ENCODE peak calls at places on chromosomes 7 and 10, in nine cellular contexts. Q is astrocyte of the spinal cord; G is CD8-positive, alpha-beta memory T cell; O is SK-N-SH; A is MM.1S; R is astrocyte; I is Panc1; M is breast epithelium; K is colonic mucosa. H is an unnamed sample.

GRCh38 chr10:86206216-86206615 is 160.4 kb downstream of the GRID1 start:
- DNase-seq in Q (no peak), G (no peak), O (no peak), A (no peak), R (no peak), I (no peak), M (no peak), K (no peak), H (no peak)

GRCh38 chr7:98137826-98138151 is 31.1 kb downstream of the LMTK2 start:
- DNase-seq in Q (no peak), G (no peak), O (no peak), A (no peak), R (no peak), I (no peak), M (no peak), K (no peak), H (no peak)

GRCh38 chr10:50623299-50624153 is at the start of gene SGMS1:
- DNase-seq in Q (peak), G (peak), O (peak), A (peak), R (peak), I (no peak), M (peak), K (peak), H (peak)

GRCh38 chr10:87976101-87976743 is 112.8 kb downstream of the PTEN start:
- DNase-seq in Q (no peak), G (no peak), O (no peak), A (no peak), R (peak), I (no peak), M (no peak), K (no peak), H (no peak)

GRCh38 chr7:78019457-78020130 is 221.0 kb downstream of the PHTF2 start:
- DNase-seq in Q (peak), G (peak), O (peak), A (no peak), R (peak), I (no peak), M (peak), K (peak), H (peak)

GRCh38 chr10:70228503-70228902 is 4.7 kb downstream of the PPA1 start:
- DNase-seq in Q (no peak), G (no peak), O (no peak), A (no peak), R (no peak), I (no peak), M (no peak), K (no peak), H (no peak)

GRCh38 chr7:44050121-44050914 is 5.8 kb downstream of the DBNL start:
- DNase-seq in Q (no peak), G (no peak), O (no peak), A (no peak), R (no peak), I (no peak), M (no peak), K (no peak), H (no peak)

GRCh38 chr7:30965883-30966282 is 2.1 kb downstream of the GHRHR start:
- DNase-seq in Q (no peak), G (no peak), O (no peak), A (no peak), R (no peak), I (no peak), M (no peak), K (no peak), H (no peak)

GRCh38 chr10:47364366-47364765 is 16.2 kb downstream of the RBP3 start:
- DNase-seq in Q (no peak), G (no peak), O (no peak), A (peak), R (no peak), I (no peak), M (no peak), K (no peak), H (no peak)

GRCh38 chr7:44162179-44162578 is 21.0 kb upstream of the MYL7 start:
- DNase-seq in Q (no peak), G (no peak), O (no peak), A (no peak), R (no peak), I (no peak), M (no peak), K (no peak), H (peak)

GRCh38 chr7:93231264-93231663 is 902 bp upstream of the VPS50 start:
- DNase-seq in Q (no peak), G (no peak), O (no peak), A (peak), R (no peak), I (no peak), M (no peak), K (no peak), H (no peak)

GRCh38 chr10:62961951-62962523 is 145.9 kb upstream of the EGR2 start:
- DNase-seq in Q (peak), G (no peak), O (no peak), A (no peak), R (peak), I (no peak), M (no peak), K (no peak), H (no peak)

GRCh38 chr10:117242463-117242832 is 1.5 kb downstream of the SLC18A2 start:
- DNase-seq in Q (no peak), G (no peak), O (no peak), A (no peak), R (no peak), I (no peak), M (no peak), K (no peak), H (no peak)

GRCh38 chr10:117241541-117242462 is 888 bp downstream of the SLC18A2 start:
- DNase-seq in Q (no peak), G (no peak), O (peak), A (no peak), R (no peak), I (no peak), M (no peak), K (no peak), H (no peak)

GRCh38 chr10:117239031-117239430 is 1.9 kb upstream of the SLC18A2 start:
- DNase-seq in Q (no peak), G (no peak), O (no peak), A (no peak), R (no peak), I (no peak), M (no peak), K (no peak), H (no peak)

GRCh38 chr10:117240105-117240729 is 697 bp upstream of the SLC18A2 start:
- DNase-seq in Q (no peak), G (no peak), O (peak), A (no peak), R (no peak), I (no peak), M (no peak), K (no peak), H (no peak)

DNA sequence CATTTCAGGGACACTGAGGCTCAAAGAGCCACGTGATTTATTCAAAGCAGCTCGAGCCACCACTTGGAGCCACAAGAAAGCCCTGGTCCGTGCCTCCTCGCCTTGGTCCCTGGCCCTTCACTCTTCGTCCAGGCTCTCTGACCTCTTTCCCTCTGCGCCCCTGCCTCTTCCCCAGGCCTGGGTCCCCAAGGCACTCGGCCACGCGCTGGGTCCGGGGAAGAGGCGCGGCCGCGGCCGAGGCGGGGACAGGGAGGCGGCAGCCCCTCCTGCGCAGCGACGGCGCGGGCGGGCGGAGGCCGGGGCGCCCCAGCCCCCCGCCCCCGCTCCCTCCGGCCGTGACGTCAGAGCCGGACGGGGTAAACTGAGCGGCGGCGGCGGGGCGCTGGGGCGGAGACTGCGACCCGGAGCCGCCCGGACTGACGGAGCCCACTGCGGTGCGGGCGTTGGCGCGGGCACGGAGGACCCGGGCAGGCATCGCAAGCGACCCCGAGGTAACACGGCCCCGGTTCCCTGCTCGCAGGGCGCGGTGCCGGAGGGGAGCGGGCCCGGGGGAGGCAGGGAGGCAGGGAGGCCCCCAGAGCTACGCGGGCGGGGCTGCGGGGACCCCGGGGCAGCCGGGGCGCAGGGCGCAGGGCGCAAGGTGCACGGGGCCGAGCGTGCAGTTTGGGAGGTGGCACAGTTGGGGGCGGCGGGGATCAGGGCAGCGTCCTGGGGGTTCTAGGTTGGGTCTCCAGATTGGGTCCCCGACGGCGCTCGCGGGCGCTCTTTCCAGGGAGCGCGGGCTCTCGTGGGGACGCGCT is at the start of gene SLC18A2:
- DNase-seq in Q (no peak), G (no peak), O (peak), A (no peak), R (no peak), I (no peak), M (no peak), K (no peak), H (no peak)
- H3K4me3 ChIP-seq in Q (no peak), G (no peak), O (no peak), A (no peak), R (no peak), I (peak), M (peak), K (no peak), H (peak)

GRCh38 chr10:91887900-91888225 is 21.4 kb downstream of the FGFBP3 start:
- DNase-seq in Q (no peak), G (no peak), O (no peak), A (no peak), R (no peak), I (no peak), M (no peak), K (no peak), H (no peak)
- H3K4me3 ChIP-seq in Q (peak), G (peak), O (peak), A (peak), R (peak), I (peak), M (peak), K (peak), H (peak)

DNA sequence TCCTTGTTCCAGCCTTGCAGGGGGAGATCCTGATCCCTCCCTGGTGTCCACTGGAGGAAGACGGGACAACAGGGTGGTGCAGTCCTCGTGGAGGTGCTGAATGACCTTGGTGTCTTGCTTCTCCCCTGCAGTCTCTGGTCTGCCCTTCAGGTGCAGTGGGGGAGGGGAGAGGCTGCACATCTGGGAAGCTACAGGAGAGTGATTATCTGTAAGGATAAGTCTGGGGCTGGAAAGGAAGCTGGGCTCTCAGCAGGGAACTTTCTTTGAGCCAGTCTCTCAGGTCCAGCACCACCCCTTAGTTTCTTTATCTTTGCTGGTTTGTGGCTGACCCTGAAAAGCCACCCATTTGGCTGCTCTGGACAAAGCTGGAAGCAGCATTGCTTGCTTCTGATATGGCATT is 275.6 kb downstream of the CCSER2 start:
- DNase-seq in Q (no peak), G (no peak), O (no peak), A (no peak), R (no peak), I (no peak), M (no peak), K (no peak), H (no peak)
- H3K4me3 ChIP-seq in Q (no peak), G (no peak), O (no peak), A (no peak), R (no peak), I (no peak), M (no peak), K (no peak), H (no peak)

DNA sequence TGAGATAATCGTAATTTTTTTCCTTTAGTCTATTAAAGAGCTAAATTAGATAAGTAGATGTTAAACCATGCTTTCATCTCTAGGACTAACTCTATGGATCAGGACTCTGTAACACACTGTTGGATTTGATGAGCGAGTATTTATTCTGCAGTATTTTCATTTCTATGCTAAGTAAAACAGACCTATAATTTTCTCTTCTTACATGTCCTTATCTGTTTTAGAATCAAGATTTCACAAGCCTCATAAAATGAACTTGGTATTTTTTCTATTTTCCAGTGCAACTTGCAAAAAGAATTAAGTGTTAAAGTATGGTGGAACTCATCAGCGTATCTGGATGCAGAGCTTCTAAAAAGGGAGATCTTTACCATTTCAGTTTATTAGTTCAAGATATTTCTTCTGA is 2.4 kb downstream of the CACUL1 start:
- DNase-seq in Q (no peak), G (no peak), O (no peak), A (no peak), R (no peak), I (no peak), M (no peak), K (no peak), H (no peak)
- H3K4me3 ChIP-seq in Q (no peak), G (no peak), O (peak), A (no peak), R (peak), I (peak), M (no peak), K (no peak), H (no peak)

GRCh38 chr10:97211229-97211628 is 25.5 kb upstream of the SLIT1 start:
- DNase-seq in Q (no peak), G (no peak), O (no peak), A (no peak), R (no peak), I (no peak), M (no peak), K (no peak), H (no peak)

GRCh38 chr10:97207131-97207530 is 21.4 kb upstream of the SLIT1 start:
- DNase-seq in Q (no peak), G (no peak), O (no peak), A (no peak), R (no peak), I (no peak), M (no peak), K (no peak), H (no peak)

GRCh38 chr10:97213431-97213830 is 27.7 kb upstream of the SLIT1 start:
- DNase-seq in Q (no peak), G (no peak), O (no peak), A (no peak), R (no peak), I (no peak), M (no peak), K (no peak), H (no peak)

GRCh38 chr10:97207756-97208346 is 22.1 kb upstream of the SLIT1 start:
- DNase-seq in Q (peak), G (no peak), O (no peak), A (no peak), R (no peak), I (no peak), M (no peak), K (no peak), H (no peak)

DNA sequence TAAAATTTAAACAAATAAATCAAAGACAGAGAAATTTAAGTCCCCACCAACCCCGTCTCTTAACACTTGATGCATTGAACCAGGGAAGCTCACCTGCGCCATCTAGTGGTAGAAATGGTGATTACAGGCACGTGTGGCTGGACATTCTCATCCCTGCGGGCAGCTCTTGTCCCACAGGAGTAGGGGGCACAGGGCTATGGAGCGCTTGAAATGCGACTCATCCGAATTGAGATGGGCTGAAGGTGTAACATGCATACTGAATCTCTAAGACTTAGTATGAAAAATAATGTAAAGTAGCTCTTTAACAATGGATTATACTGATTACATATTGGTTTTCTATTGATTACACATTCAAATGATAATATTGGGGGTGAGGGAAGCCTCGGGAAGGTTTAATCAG is 24.8 kb upstream of the SLIT1 start:
- DNase-seq in Q (peak), G (peak), O (peak), A (peak), R (peak), I (peak), M (peak), K (peak), H (peak)
- H3K4me3 ChIP-seq in Q (no peak), G (no peak), O (no peak), A (no peak), R (no peak), I (no peak), M (no peak), K (no peak), H (no peak)

GRCh38 chr10:5893321-5893720 is 3.3 kb downstream of the FBH1 start:
- DNase-seq in Q (no peak), G (no peak), O (no peak), A (no peak), R (no peak), I (no peak), M (no peak), K (no peak), H (no peak)

GRCh38 chr10:5890519-5890878 is 456 bp downstream of the FBH1 start:
- DNase-seq in Q (no peak), G (peak), O (peak), A (peak), R (no peak), I (no peak), M (no peak), K (peak), H (no peak)

GRCh38 chr10:5889624-5890518 is at the start of the genes ANKRD16 and FBH1:
- DNase-seq in Q (peak), G (peak), O (peak), A (peak), R (peak), I (peak), M (peak), K (peak), H (peak)

GRCh38 chr10:5891009-5891408 is 966 bp downstream of the FBH1 start:
- DNase-seq in Q (no peak), G (no peak), O (no peak), A (no peak), R (no peak), I (no peak), M (no peak), K (no peak), H (no peak)

GRCh38 chr10:5892007-5892406 is 2.0 kb downstream of the FBH1 start:
- DNase-seq in Q (peak), G (no peak), O (no peak), A (no peak), R (peak), I (no peak), M (no peak), K (no peak), H (no peak)
- H3K4me3 ChIP-seq in Q (no peak), G (no peak), O (no peak), A (no peak), R (no peak), I (no peak), M (no peak), K (no peak), H (no peak)

GRCh38 chr7:149683898-149684297 is 89.5 kb downstream of the ZNF467 start:
- DNase-seq in Q (no peak), G (no peak), O (no peak), A (no peak), R (no peak), I (no peak), M (no peak), K (no peak), H (no peak)

GRCh38 chr7:149683191-149683590 is 90.2 kb downstream of the ZNF467 start:
- DNase-seq in Q (no peak), G (no peak), O (no peak), A (no peak), R (no peak), I (no peak), M (no peak), K (no peak), H (no peak)

GRCh38 chr7:149681274-149681673 is 92.1 kb downstream of the ZNF467 start:
- DNase-seq in Q (no peak), G (no peak), O (no peak), A (no peak), R (no peak), I (no peak), M (no peak), K (no peak), H (no peak)

GRCh38 chr7:149680316-149681025 is 92.9 kb downstream of the ZNF467 start:
- DNase-seq in Q (no peak), G (no peak), O (no peak), A (no peak), R (peak), I (no peak), M (no peak), K (no peak), H (no peak)

DNA sequence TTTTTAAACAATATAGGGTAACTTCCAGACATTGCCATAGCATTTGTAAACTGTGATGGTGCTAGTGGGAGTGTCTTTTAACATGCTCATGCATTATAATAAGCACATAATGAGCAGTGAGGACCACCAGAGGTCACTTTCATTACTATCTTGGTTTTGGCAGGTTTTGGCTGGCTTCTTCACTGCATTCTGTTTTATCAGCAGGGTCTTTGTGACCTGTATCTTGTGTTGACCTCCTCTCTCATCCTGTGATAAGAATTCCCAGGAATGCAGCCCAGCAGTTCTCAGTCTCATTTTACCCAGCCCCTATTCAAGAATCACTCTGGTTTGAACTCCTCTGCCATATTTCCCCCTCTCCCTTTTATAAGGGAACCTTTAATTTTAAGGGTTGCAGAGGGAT is 91.3 kb downstream of the ZNF467 start:
- DNase-seq in Q (no peak), G (no peak), O (no peak), A (no peak), R (no peak), I (no peak), M (no peak), K (no peak), H (no peak)
- H3K4me3 ChIP-seq in Q (no peak), G (no peak), O (no peak), A (no peak), R (no peak), I (no peak), M (no peak), K (no peak), H (no peak)

DNA sequence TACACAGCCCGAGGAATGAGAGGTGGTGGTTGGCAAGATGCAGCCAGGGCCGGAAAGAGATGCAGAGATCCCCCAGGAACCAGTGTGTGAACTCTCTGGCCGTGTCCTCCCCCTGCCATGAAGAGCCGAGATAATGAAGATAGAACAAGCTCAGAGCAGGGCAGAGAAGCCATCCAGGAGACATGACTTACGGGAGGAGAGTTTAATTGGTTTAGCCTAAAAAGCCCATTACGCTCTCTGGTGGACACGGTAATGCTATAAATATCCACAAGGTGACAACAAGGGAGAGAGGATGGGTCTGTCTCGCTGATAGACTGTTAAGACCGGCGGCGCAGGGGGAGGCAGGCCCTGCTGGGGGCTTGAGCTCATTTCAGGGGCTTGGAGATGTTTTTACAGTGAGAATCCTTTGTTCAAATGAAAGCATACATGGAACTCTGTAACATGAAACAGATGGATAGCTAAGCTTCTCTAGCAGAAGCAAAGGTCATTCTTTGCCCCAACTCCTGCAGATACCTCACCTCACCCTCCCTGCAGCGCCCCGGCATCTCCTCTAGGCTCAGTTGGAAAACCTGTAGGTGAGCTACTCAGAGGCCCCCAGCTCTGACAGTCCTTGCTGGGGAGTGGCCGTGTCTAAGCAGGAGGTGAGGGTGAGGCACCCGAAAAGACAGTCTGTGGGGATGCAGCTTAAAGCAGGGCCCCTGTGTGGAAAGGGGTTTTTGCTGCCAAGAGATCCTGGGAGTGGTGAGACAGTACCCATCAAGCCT is 40.8 kb upstream of the LOXL4 start:
- DNase-seq in Q (no peak), G (no peak), O (peak), A (no peak), R (no peak), I (no peak), M (no peak), K (no peak), H (no peak)
- H3K4me3 ChIP-seq in Q (no peak), G (no peak), O (peak), A (no peak), R (peak), I (no peak), M (no peak), K (no peak), H (peak)